ENCODE peak calls at places on chromosome 1, in nine cellular contexts. One of them, this sample, is unnamed.

GRCh38 chr1:215899901-215900300 is 332.8 kb downstream of the KCTD3 start:
- DNase-seq in NCI-H748 treated with DMSO at 0.1 percent for 48 hours: no peak
- DNase-seq in fibroblast of pulmonary artery: no peak
- DNase-seq in putamen: no peak
- DNase-seq in COR-L47: no peak
- DNase-seq in RPMI8226: no peak
- DNase-seq in T-helper 9 cell: no peak
- DNase-seq in AG09319: no peak
- DNase-seq in uterus: no peak
- DNase-seq in this sample: no peak

GRCh38 chr1:176855434-176855745 is 309.1 kb downstream of the ASTN1 start:
- DNase-seq in putamen: no peak
- DNase-seq in uterus: no peak
- DNase-seq in RPMI8226: no peak
- DNase-seq in NCI-H748 treated with DMSO at 0.1 percent for 48 hours: no peak
- DNase-seq in COR-L47: no peak
- DNase-seq in T-helper 9 cell: no peak
- DNase-seq in AG09319: no peak
- DNase-seq in fibroblast of pulmonary artery: no peak
- DNase-seq in this sample: no peak

GRCh38 chr1:154970631-154971340 is at the start of gene SHC1:
- DNase-seq in AG09319: peak; percentile 87
- DNase-seq in RPMI8226: peak; percentile 94
- DNase-seq in T-helper 9 cell: no peak
- DNase-seq in uterus: peak; percentile 97
- DNase-seq in putamen: peak; percentile 76
- DNase-seq in NCI-H748 treated with DMSO at 0.1 percent for 48 hours: no peak
- DNase-seq in COR-L47: peak; percentile 70
- DNase-seq in fibroblast of pulmonary artery: peak; percentile 94
- DNase-seq in this sample: peak; percentile 94

GRCh38 chr1:54114001-54114400 is 38.8 kb downstream of the CDCP2 start:
- DNase-seq in T-helper 9 cell: no peak
- DNase-seq in RPMI8226: no peak
- DNase-seq in fibroblast of pulmonary artery: no peak
- DNase-seq in putamen: no peak
- DNase-seq in COR-L47: no peak
- DNase-seq in uterus: no peak
- DNase-seq in NCI-H748 treated with DMSO at 0.1 percent for 48 hours: no peak
- DNase-seq in AG09319: no peak
- DNase-seq in this sample: no peak

GRCh38 chr1:97433094-97433493 is 487.7 kb downstream of the DPYD start:
- DNase-seq in putamen: no peak
- DNase-seq in uterus: no peak
- DNase-seq in AG09319: no peak
- DNase-seq in fibroblast of pulmonary artery: no peak
- DNase-seq in COR-L47: no peak
- DNase-seq in T-helper 9 cell: no peak
- DNase-seq in RPMI8226: no peak
- DNase-seq in NCI-H748 treated with DMSO at 0.1 percent for 48 hours: no peak
- DNase-seq in this sample: no peak

GRCh38 chr1:8325771-8326170 is 7.9 kb downstream of the SLC45A1 start:
- DNase-seq in NCI-H748 treated with DMSO at 0.1 percent for 48 hours: no peak
- DNase-seq in fibroblast of pulmonary artery: no peak
- DNase-seq in T-helper 9 cell: no peak
- DNase-seq in COR-L47: no peak
- DNase-seq in putamen: no peak
- DNase-seq in RPMI8226: no peak
- DNase-seq in uterus: no peak
- DNase-seq in AG09319: no peak
- DNase-seq in this sample: no peak

GRCh38 chr1:239456788-239457187 is 70.4 kb downstream of the CHRM3 start:
- DNase-seq in fibroblast of pulmonary artery: no peak
- DNase-seq in NCI-H748 treated with DMSO at 0.1 percent for 48 hours: no peak
- DNase-seq in T-helper 9 cell: no peak
- DNase-seq in AG09319: no peak
- DNase-seq in putamen: no peak
- DNase-seq in RPMI8226: no peak
- DNase-seq in uterus: no peak
- DNase-seq in COR-L47: no peak
- DNase-seq in this sample: no peak

GRCh38 chr1:207962716-207963428 is 51.9 kb upstream of the CD34 start:
- DNase-seq in NCI-H748 treated with DMSO at 0.1 percent for 48 hours: no peak
- DNase-seq in T-helper 9 cell: no peak
- DNase-seq in fibroblast of pulmonary artery: peak; percentile 36
- DNase-seq in putamen: peak; percentile 45
- DNase-seq in RPMI8226: no peak
- DNase-seq in COR-L47: no peak
- DNase-seq in uterus: peak; percentile 54
- DNase-seq in AG09319: no peak
- DNase-seq in this sample: peak; percentile 61

GRCh38 chr1:21814241-21814918 is 2.3 kb downstream of the LDLRAD2 start:
- DNase-seq in NCI-H748 treated with DMSO at 0.1 percent for 48 hours: no peak
- DNase-seq in RPMI8226: no peak
- DNase-seq in T-helper 9 cell: peak; percentile 7
- DNase-seq in putamen: no peak
- DNase-seq in uterus: no peak
- DNase-seq in AG09319: no peak
- DNase-seq in fibroblast of pulmonary artery: no peak
- DNase-seq in COR-L47: no peak
- DNase-seq in this sample: no peak

GRCh38 chr1:179865377-179865776 is 12.2 kb downstream of the TOR1AIP2 start:
- DNase-seq in uterus: no peak
- DNase-seq in putamen: no peak
- DNase-seq in T-helper 9 cell: no peak
- DNase-seq in RPMI8226: no peak
- DNase-seq in COR-L47: no peak
- DNase-seq in AG09319: no peak
- DNase-seq in fibroblast of pulmonary artery: no peak
- DNase-seq in NCI-H748 treated with DMSO at 0.1 percent for 48 hours: no peak
- DNase-seq in this sample: no peak

GRCh38 chr1:231612393-231613089 is 14.0 kb upstream of the DISC1 start:
- DNase-seq in RPMI8226: peak; percentile 84
- DNase-seq in uterus: no peak
- DNase-seq in T-helper 9 cell: no peak
- DNase-seq in AG09319: no peak
- DNase-seq in NCI-H748 treated with DMSO at 0.1 percent for 48 hours: no peak
- DNase-seq in putamen: no peak
- DNase-seq in fibroblast of pulmonary artery: no peak
- DNase-seq in COR-L47: no peak
- DNase-seq in this sample: no peak

GRCh38 chr1:174940776-174941175 is 59.0 kb upstream of the CACYBP start:
- DNase-seq in putamen: no peak
- DNase-seq in RPMI8226: no peak
- DNase-seq in fibroblast of pulmonary artery: no peak
- DNase-seq in COR-L47: no peak
- DNase-seq in uterus: no peak
- DNase-seq in NCI-H748 treated with DMSO at 0.1 percent for 48 hours: no peak
- DNase-seq in AG09319: no peak
- DNase-seq in T-helper 9 cell: no peak
- DNase-seq in this sample: no peak

GRCh38 chr1:156282479-156283222 is at the start of gene SMG5:
- DNase-seq in putamen: peak; percentile 97
- DNase-seq in fibroblast of pulmonary artery: peak; percentile 100
- DNase-seq in T-helper 9 cell: peak; percentile 91
- DNase-seq in RPMI8226: peak; percentile 100
- DNase-seq in NCI-H748 treated with DMSO at 0.1 percent for 48 hours: peak; percentile 94
- DNase-seq in AG09319: peak; percentile 97
- DNase-seq in COR-L47: peak; percentile 97
- DNase-seq in uterus: peak; percentile 97
- DNase-seq in this sample: peak; percentile 98

GRCh38 chr1:152047607-152047953 is 10.8 kb upstream of the S100A11 start:
- DNase-seq in putamen: no peak
- DNase-seq in NCI-H748 treated with DMSO at 0.1 percent for 48 hours: no peak
- DNase-seq in uterus: peak; percentile 84
- DNase-seq in RPMI8226: no peak
- DNase-seq in T-helper 9 cell: peak; percentile 26
- DNase-seq in AG09319: no peak
- DNase-seq in fibroblast of pulmonary artery: no peak
- DNase-seq in COR-L47: no peak
- DNase-seq in this sample: no peak

GRCh38 chr1:195637474-195637873 is 970.8 kb downstream of the KCNT2 start:
- DNase-seq in RPMI8226: no peak
- DNase-seq in COR-L47: no peak
- DNase-seq in T-helper 9 cell: no peak
- DNase-seq in fibroblast of pulmonary artery: no peak
- DNase-seq in NCI-H748 treated with DMSO at 0.1 percent for 48 hours: no peak
- DNase-seq in putamen: no peak
- DNase-seq in uterus: no peak
- DNase-seq in AG09319: no peak
- DNase-seq in this sample: no peak

GRCh38 chr1:92169161-92169560 is 48.6 kb upstream of the C1orf146 start:
- DNase-seq in NCI-H748 treated with DMSO at 0.1 percent for 48 hours: no peak
- DNase-seq in COR-L47: no peak
- DNase-seq in putamen: no peak
- DNase-seq in fibroblast of pulmonary artery: no peak
- DNase-seq in RPMI8226: no peak
- DNase-seq in AG09319: no peak
- DNase-seq in uterus: no peak
- DNase-seq in T-helper 9 cell: no peak
- DNase-seq in this sample: no peak

GRCh38 chr1:12414444-12415238 is 184.8 kb downstream of the VPS13D start:
- DNase-seq in NCI-H748 treated with DMSO at 0.1 percent for 48 hours: no peak
- DNase-seq in RPMI8226: no peak
- DNase-seq in fibroblast of pulmonary artery: no peak
- DNase-seq in AG09319: no peak
- DNase-seq in putamen: no peak
- DNase-seq in uterus: no peak
- DNase-seq in T-helper 9 cell: no peak
- DNase-seq in COR-L47: no peak
- DNase-seq in this sample: no peak

GRCh38 chr1:227759345-227760300 is 24.4 kb downstream of the SNAP47 start:
- DNase-seq in fibroblast of pulmonary artery: peak; percentile 92
- DNase-seq in COR-L47: no peak
- DNase-seq in uterus: peak; percentile 89
- DNase-seq in AG09319: peak; percentile 93
- DNase-seq in NCI-H748 treated with DMSO at 0.1 percent for 48 hours: no peak
- DNase-seq in RPMI8226: no peak
- DNase-seq in putamen: no peak
- DNase-seq in T-helper 9 cell: no peak
- DNase-seq in this sample: no peak

GRCh38 chr1:202143011-202143767 is 1.3 kb downstream of the ARL8A start:
- DNase-seq in AG09319: no peak
- DNase-seq in COR-L47: no peak
- DNase-seq in RPMI8226: peak; percentile 69
- DNase-seq in T-helper 9 cell: peak; percentile 13
- DNase-seq in putamen: no peak
- DNase-seq in NCI-H748 treated with DMSO at 0.1 percent for 48 hours: no peak
- DNase-seq in uterus: peak; percentile 63
- DNase-seq in fibroblast of pulmonary artery: no peak
- DNase-seq in this sample: peak; percentile 60

GRCh38 chr1:156122519-156123355 is 8.2 kb downstream of the LMNA start:
- DNase-seq in AG09319: no peak
- DNase-seq in uterus: peak; percentile 94
- DNase-seq in putamen: peak; percentile 65
- DNase-seq in COR-L47: no peak
- DNase-seq in NCI-H748 treated with DMSO at 0.1 percent for 48 hours: no peak
- DNase-seq in RPMI8226: no peak
- DNase-seq in fibroblast of pulmonary artery: peak; percentile 92
- DNase-seq in T-helper 9 cell: peak; percentile 23
- DNase-seq in this sample: peak; percentile 57

GRCh38 chr1:218865591-218865990 is 308.1 kb upstream of the LYPLAL1 start:
- DNase-seq in fibroblast of pulmonary artery: peak; percentile 88
- DNase-seq in NCI-H748 treated with DMSO at 0.1 percent for 48 hours: no peak
- DNase-seq in T-helper 9 cell: no peak
- DNase-seq in AG09319: no peak
- DNase-seq in uterus: no peak
- DNase-seq in putamen: no peak
- DNase-seq in COR-L47: no peak
- DNase-seq in RPMI8226: no peak
- DNase-seq in this sample: no peak

GRCh38 chr1:46804926-46805325 is 6.1 kb downstream of the CYP4B1 start:
- DNase-seq in NCI-H748 treated with DMSO at 0.1 percent for 48 hours: no peak
- DNase-seq in uterus: no peak
- DNase-seq in RPMI8226: peak; percentile 1
- DNase-seq in fibroblast of pulmonary artery: no peak
- DNase-seq in AG09319: no peak
- DNase-seq in T-helper 9 cell: no peak
- DNase-seq in putamen: no peak
- DNase-seq in COR-L47: no peak
- DNase-seq in this sample: no peak